ENCODE peak calls at places on chromosome 3, in seven cellular contexts. B is fibroblast of mammary gland; M is colonic mucosa; H is NCI-H460; N is mucosa of descending colon; K is stimulated activated naive CD8-positive, alpha-beta T cell treated with anti-CD3 and anti-CD28 coated beads, Interleukin-15, Interleukin-2, amounts not matched to agents 100 U/mL and 50 U/mL, for 24 hours; R is suprapubic skin. X is an unnamed sample.

GRCh38 chr3:115646027-115646690 is 22.8 kb downstream of the GAP43 start:
- DNase-seq in B (peak; percentile 23), M (no peak), H (no peak), N (no peak), K (no peak), R (no peak), X (no peak)

GRCh38 chr3:28590216-28590615 is 241.6 kb upstream of the AZI2 start:
- DNase-seq in B (no peak), M (no peak), H (no peak), N (no peak), K (no peak), R (no peak), X (no peak)

GRCh38 chr3:187960820-187961219 is 193.1 kb upstream of the LPP start:
- DNase-seq in B (peak; percentile 86), M (no peak), H (no peak), N (no peak), K (no peak), R (no peak), X (no peak)

GRCh38 chr3:172153335-172153861 is 114.0 kb downstream of the FNDC3B start:
- DNase-seq in B (peak; percentile 99), M (peak; percentile 86), H (no peak), N (peak; percentile 90), K (peak; percentile 62), R (peak; percentile 94), X (no peak)

GRCh38 chr3:188458761-188459160 is 304.8 kb downstream of the LPP start:
- DNase-seq in B (no peak), M (no peak), H (no peak), N (no peak), K (no peak), R (no peak), X (no peak)

GRCh38 chr3:149506540-149506939 is 32.0 kb downstream of the TM4SF4 start:
- DNase-seq in B (peak; percentile 60), M (no peak), H (no peak), N (no peak), K (no peak), R (no peak), X (no peak)

GRCh38 chr3:58965870-58966269 is 84.0 kb downstream of the CFAP20DC start:
- DNase-seq in B (no peak), M (no peak), H (no peak), N (no peak), K (no peak), R (no peak), X (no peak)

GRCh38 chr3:106257172-106257571 is 388.4 kb upstream of the CBLB start:
- DNase-seq in B (no peak), M (no peak), H (no peak), N (no peak), K (no peak), R (no peak), X (no peak)

GRCh38 chr3:166190360-166190759 is 353.1 kb upstream of the BCHE start:
- DNase-seq in B (peak; percentile 18), M (no peak), H (no peak), N (no peak), K (no peak), R (no peak), X (no peak)

GRCh38 chr3:162295323-162295983 is 798.8 kb downstream of the OTOL1 start:
- DNase-seq in B (peak; percentile 93), M (no peak), H (peak; percentile 83), N (no peak), K (no peak), R (no peak), X (no peak)